ENCODE peak calls at places on chromosomes 4 and X, in five cellular contexts. M is AG10803, I is endothelial cell of umbilical vein, W is stomach, E is bronchial epithelial cell. C is an unnamed sample.

GRCh38 chrX:115364625-115365024 is 75.1 kb downstream of the LUZP4 start:
- DNase-seq in I (no peak), W (no peak), E (no peak), M (no peak), C (no peak)

GRCh38 chr4:2220016-2220620 is 21.8 kb downstream of the HAUS3 start:
- DNase-seq in I (peak; percentile 66), W (peak; percentile 78), M (peak; percentile 59), E (peak; percentile 54), C (peak; percentile 79)

GRCh38 chr4:77959566-77960338 is 97.1 kb downstream of the MRPL1 start:
- DNase-seq in M (peak; percentile 67), I (peak; percentile 55), W (no peak), E (peak; percentile 59), C (peak; percentile 82)

GRCh38 chr4:128812360-128812958 is 3.0 kb downstream of the JADE1 start:
- DNase-seq in W (peak; percentile 35), I (peak; percentile 68), E (peak; percentile 58), M (peak; percentile 74), C (peak; percentile 74)

GRCh38 chr4:75919914-75920313 is 17.7 kb upstream of the PPEF2 start:
- DNase-seq in M (peak; percentile 68), I (no peak), W (no peak), E (no peak), C (peak; percentile 70)

GRCh38 chrX:41515376-41515775 is 68.2 kb downstream of the NYX start:
- DNase-seq in I (no peak), W (no peak), E (no peak), M (no peak), C (no peak)

GRCh38 chrX:150693782-150694574 is 782 bp downstream of the MTMR1 start:
- DNase-seq in I (peak; percentile 35), M (peak; percentile 86), E (peak; percentile 96), W (peak; percentile 66), C (peak; percentile 52)

GRCh38 chr4:90061881-90062280 is 65.3 kb upstream of the CCSER1 start:
- DNase-seq in M (no peak), I (no peak), W (no peak), E (no peak), C (no peak)

GRCh38 chr4:792729-793108 is 33.2 kb downstream of the CPLX1 start:
- DNase-seq in I (no peak), W (no peak), M (peak; percentile 6), E (no peak), C (no peak)

GRCh38 chr4:124334119-124334518 is 378.4 kb downstream of the ANKRD50 start:
- DNase-seq in E (peak; percentile 87), M (peak; percentile 85), I (peak; percentile 88), W (no peak), C (peak; percentile 95)

GRCh38 chr4:27921236-27921635 is 1060.6 kb downstream of the STIM2 start:
- DNase-seq in W (no peak), M (no peak), E (peak; percentile 7), I (no peak), C (peak; percentile 44)

GRCh38 chrX:40101430-40101802 is 3.7 kb upstream of the BCOR start:
- DNase-seq in M (no peak), I (no peak), E (no peak), W (no peak), C (no peak)

GRCh38 chrX:37652589-37653271 is 32.9 kb upstream of the XK start:
- DNase-seq in M (no peak), W (no peak), I (no peak), E (no peak), C (no peak)

DNA sequence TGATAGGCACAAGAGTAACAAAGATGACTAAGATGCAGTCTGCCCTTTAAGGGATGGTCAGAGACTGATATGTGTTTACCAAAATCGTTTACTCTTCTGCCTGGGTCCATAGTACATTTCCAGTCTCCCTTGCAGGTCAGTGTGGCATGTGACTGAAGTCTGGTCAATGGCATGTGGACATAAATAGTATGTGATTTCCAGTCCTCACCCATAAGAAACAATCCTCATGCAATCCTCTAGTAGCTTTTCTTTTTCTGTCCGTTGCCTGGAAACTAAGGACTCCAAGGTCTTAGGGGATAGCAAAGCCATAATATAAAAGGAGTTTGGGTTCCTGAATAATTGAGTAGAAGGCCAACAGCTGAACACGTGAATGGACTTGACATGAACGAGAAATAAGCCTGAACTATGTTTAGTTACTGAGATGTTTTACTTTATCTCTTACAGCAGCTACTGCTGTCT is 1.1 kb downstream of the SLC9B2 start:
- DNase-seq in M (peak; percentile 34), I (peak; percentile 55), W (no peak), E (no peak), C (peak; percentile 47)
- H3K4me3 ChIP-seq in M (peak overlapping the region; percentile 76), I (peak overlapping the region; percentile 79), W (peak overlapping the region; percentile 60), E (peak overlapping the region; percentile 84), C (peak overlapping the region; percentile 74)

GRCh38 chr4:107094332-107094731 is 58.2 kb upstream of the DKK2 start:
- DNase-seq in M (peak; percentile 58), I (peak; percentile 50), W (no peak), E (peak; percentile 57), C (peak; percentile 52)
- TF ChIP-seq CTCF in M (peak; percentile 77), I (peak; percentile 37), W (no peak), E (peak; percentile 68), C (peak; percentile 52)

GRCh38 chrX:139720136-139720535 is 12.2 kb upstream of the MCF2 start:
- DNase-seq in E (peak; percentile 22), W (no peak), M (peak; percentile 43), I (peak; percentile 11), C (peak; percentile 16)
- H3K4me3 ChIP-seq in E (no peak overlapping the region), W (no peak overlapping the region), M (no peak overlapping the region), I (no peak overlapping the region), C (no peak overlapping the region)

GRCh38 chr4:170875868-170876267 is 786.1 kb upstream of the AADAT start:
- DNase-seq in M (no peak), E (no peak), W (no peak), I (no peak), C (no peak)
- TF ChIP-seq CTCF in M (no peak), E (no peak), W (no peak), I (no peak), C (no peak)

DNA sequence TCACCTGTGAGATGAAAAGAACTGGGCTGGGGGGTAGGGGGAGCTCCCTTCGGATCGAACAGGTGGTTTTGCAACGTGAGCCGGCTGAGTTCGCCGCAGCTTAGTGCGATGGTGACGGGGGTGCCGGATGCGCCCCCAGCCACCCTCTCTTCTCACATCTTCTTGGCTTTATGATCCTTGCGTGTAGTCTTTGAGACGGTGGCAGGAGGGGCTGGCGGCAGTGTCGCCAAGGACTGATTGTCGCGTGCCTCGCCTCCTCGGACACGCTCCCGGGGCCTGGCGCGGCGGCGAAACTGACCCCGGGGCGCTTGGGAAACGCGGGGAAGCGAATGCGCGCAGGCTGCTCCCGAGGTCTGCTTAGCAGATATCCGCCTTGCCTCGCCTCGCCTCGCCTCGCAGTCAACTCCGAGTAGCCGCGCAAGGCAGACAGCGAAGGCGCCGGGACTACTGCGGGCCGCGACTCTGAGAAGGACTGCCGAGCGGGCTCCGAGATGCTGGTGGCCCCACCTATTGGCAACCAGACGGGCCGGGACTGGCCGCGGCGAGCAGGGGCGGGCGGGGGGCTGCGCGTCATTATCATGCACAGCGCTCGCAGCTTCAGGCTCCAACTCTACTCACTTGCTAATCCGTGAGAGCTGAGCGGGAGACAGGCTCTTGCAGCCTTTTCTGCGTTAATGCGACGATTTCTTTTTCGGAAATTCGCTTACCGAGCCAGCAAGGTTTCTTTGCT is 1.5 kb downstream of the GRID2 start:
- DNase-seq in E (peak; percentile 7), I (peak; percentile 67), M (peak; percentile 7), W (peak; percentile 43), C (peak; percentile 62)
- H3K4me3 ChIP-seq in E (peak overlapping the region; percentile 15), I (peak overlapping the region; percentile 50), M (no peak overlapping the region), W (peak overlapping the region; percentile 44), C (peak overlapping the region; percentile 53)

GRCh38 chr4:87053064-87053693 is 118.4 kb downstream of the AFF1 start:
- DNase-seq in E (no peak), W (no peak), M (no peak), I (no peak), C (no peak)

GRCh38 chr4:87050596-87050995 is 115.8 kb downstream of the AFF1 start:
- DNase-seq in I (no peak), W (no peak), E (no peak), M (no peak), C (no peak)

GRCh38 chr4:87053802-87054767 is 119.3 kb downstream of the AFF1 start:
- DNase-seq in I (peak; percentile 56), M (no peak), E (no peak), W (no peak), C (no peak)

GRCh38 chr4:87051121-87051713 is 116.4 kb downstream of the AFF1 start:
- DNase-seq in E (no peak), W (no peak), I (peak; percentile 66), M (no peak), C (peak; percentile 54)

GRCh38 chr4:87052615-87053014 is 117.8 kb downstream of the AFF1 start:
- DNase-seq in I (no peak), M (no peak), E (no peak), W (no peak), C (no peak)
- TF ChIP-seq CTCF in I (no peak), M (no peak), E (no peak), W (no peak), C (no peak)

GRCh38 chr4:74062954-74063353 is 24.5 kb upstream of the CXCL3 start:
- DNase-seq in E (no peak), I (no peak), W (no peak), M (no peak), C (no peak)
- H3K4me3 ChIP-seq in E (no peak overlapping the region), I (no peak overlapping the region), W (no peak overlapping the region), M (no peak overlapping the region), C (no peak overlapping the region)

GRCh38 chr4:13535118-13535517 is 9.2 kb downstream of the NKX3-2 start:
- DNase-seq in E (no peak), M (no peak), I (no peak), W (no peak), C (no peak)

GRCh38 chr4:13534344-13535063 is 9.8 kb downstream of the NKX3-2 start:
- DNase-seq in M (no peak), I (no peak), W (no peak), E (no peak), C (no peak)

GRCh38 chr4:13531609-13531998 is 12.7 kb downstream of the NKX3-2 start:
- DNase-seq in I (no peak), W (no peak), M (no peak), E (no peak), C (no peak)

GRCh38 chr4:13535708-13536361 is 8.5 kb downstream of the NKX3-2 start:
- DNase-seq in I (no peak), E (no peak), W (no peak), M (no peak), C (no peak)

GRCh38 chr4:13533670-13534343 is 10.5 kb downstream of the NKX3-2 start:
- DNase-seq in M (no peak), E (no peak), W (no peak), I (no peak), C (no peak)
- TF ChIP-seq CTCF in M (no peak), E (no peak), W (no peak), I (no peak), C (no peak)

DNA sequence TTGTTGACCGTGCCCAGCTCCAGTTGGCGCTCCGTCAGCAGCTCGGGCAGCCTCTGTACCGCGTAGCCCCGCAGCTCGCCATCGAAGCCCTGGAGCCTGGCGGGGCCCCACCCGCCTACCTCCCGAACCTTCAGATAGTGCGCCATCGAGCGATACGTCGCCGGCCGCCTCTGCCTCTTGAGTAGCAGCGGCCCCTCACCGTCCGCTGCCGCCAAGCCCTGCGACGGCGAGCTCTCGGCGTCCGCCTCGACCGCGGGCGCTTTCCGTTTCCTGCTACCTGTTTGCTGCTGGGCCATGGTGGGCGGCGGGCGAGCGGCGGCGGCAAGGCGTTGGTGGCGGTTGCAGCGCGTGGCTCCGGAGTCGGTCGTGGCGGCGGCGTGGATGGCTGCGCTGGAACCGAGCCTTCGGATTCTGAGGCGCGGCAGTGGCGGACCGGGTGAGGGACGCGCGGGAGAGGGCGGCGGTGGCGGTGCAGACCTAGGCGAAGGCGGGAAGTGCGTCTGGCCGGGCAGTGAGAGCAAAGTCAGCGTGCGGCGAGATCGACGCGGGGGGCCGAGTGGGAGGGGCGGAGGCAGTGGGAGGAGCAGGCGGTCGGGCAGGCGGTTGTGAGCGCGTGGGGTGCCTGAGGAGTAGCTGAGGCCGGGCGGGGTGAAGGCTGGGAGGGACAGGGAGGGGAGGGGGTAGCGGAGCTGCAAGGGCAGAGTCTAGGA is at the start of gene DCAF12L1:
- DNase-seq in E (no peak), M (no peak), W (peak; percentile 30), I (peak; percentile 43), C (no peak)
- H3K4me3 ChIP-seq in E (no peak within 1 kb of the TSS), M (no peak within 1 kb of the TSS), W (peak within 1 kb of the TSS; percentile 32), I (peak within 1 kb of the TSS; percentile 52), C (no peak within 1 kb of the TSS)

C was measured in fibroblast of pulmonary artery.